ENCODE peak calls at places on chromosome 20, in nine cellular contexts. G, E, S, D, M, P, Z, J and L are unnamed samples.

GRCh38 chr20:5481872-5482271 is 165.1 kb upstream of the PROKR2 start:
- DNase-seq in G (no peak), E (no peak), S (no peak), D (no peak), M (no peak), P (no peak), Z (no peak), J (no peak), L (no peak)

GRCh38 chr20:51360451-51361230 is 181.9 kb downstream of the NFATC2 start:
- DNase-seq in G (no peak), E (no peak), S (no peak), D (no peak), M (no peak), P (no peak), Z (no peak), J (no peak), L (no peak)

GRCh38 chr20:57287007-57287810 is 20.8 kb upstream of the BMP7 start:
- DNase-seq in G (no peak), E (no peak), S (no peak), D (no peak), M (no peak), P (no peak), Z (no peak), J (no peak), L (no peak)

GRCh38 chr20:45962031-45962755 is 9.8 kb downstream of the ZNF335 start:
- DNase-seq in G (no peak), E (no peak), S (no peak), D (no peak), M (no peak), P (no peak), Z (no peak), J (no peak), L (no peak)

GRCh38 chr20:34948030-34948429 is 7.6 kb downstream of the GSS start:
- DNase-seq in G (no peak), E (no peak), S (no peak), D (no peak), M (no peak), P (no peak), Z (no peak), J (no peak), L (no peak)

GRCh38 chr20:50360218-50360672 is 149.9 kb upstream of the PTPN1 start:
- DNase-seq in G (no peak), E (no peak), S (no peak), D (no peak), M (no peak), P (no peak), Z (no peak), J (no peak), L (no peak)

GRCh38 chr20:11791316-11792228 is 126.1 kb upstream of the BTBD3 start:
- DNase-seq in G (no peak), E (no peak), S (no peak), D (no peak), M (no peak), P (no peak), Z (no peak), J (no peak), L (no peak)

GRCh38 chr20:3765171-3765887 is 2.2 kb downstream of the ADISSP start:
- DNase-seq in G (no peak), E (no peak), S (no peak), D (no peak), M (no peak), P (no peak), Z (no peak), J (no peak), L (no peak)

GRCh38 chr20:37524859-37525708 is 2.6 kb downstream of the BLCAP start:
- DNase-seq in G (no peak), E (no peak), S (no peak), D (no peak), M (no peak), P (no peak), Z (no peak), J (no peak), L (peak)

GRCh38 chr20:35273449-35274171 is 4.3 kb downstream of the MMP24OS start:
- DNase-seq in G (no peak), E (no peak), S (no peak), D (no peak), M (no peak), P (no peak), Z (no peak), J (peak), L (no peak)

GRCh38 chr20:32597714-32598113 is 12.6 kb upstream of the NOL4L start:
- DNase-seq in G (no peak), E (no peak), S (no peak), D (no peak), M (no peak), P (no peak), Z (no peak), J (no peak), L (no peak)

GRCh38 chr20:34269996-34270627 is 28.9 kb downstream of the ASIP start:
- DNase-seq in G (peak), E (no peak), S (no peak), D (no peak), M (no peak), P (no peak), Z (no peak), J (no peak), L (no peak)

GRCh38 chr20:32918296-32918695 is 59.6 kb downstream of the EFCAB8 start:
- DNase-seq in G (peak), E (no peak), S (no peak), D (no peak), M (no peak), P (no peak), Z (no peak), J (no peak), L (no peak)

GRCh38 chr20:47558699-47559098 is 57.0 kb downstream of the NCOA3 start:
- DNase-seq in G (no peak), E (no peak), S (no peak), D (no peak), M (no peak), P (no peak), Z (no peak), J (no peak), L (no peak)

GRCh38 chr20:8331740-8332412 is 199.8 kb downstream of the PLCB1 start:
- DNase-seq in G (no peak), E (no peak), S (no peak), D (peak), M (no peak), P (no peak), Z (no peak), J (no peak), L (no peak)

GRCh38 chr20:38108438-38109024 is 56.5 kb downstream of the TGM2 start:
- DNase-seq in G (no peak), E (no peak), S (no peak), D (no peak), M (no peak), P (no peak), Z (no peak), J (no peak), L (no peak)

GRCh38 chr20:62921119-62921687 is 5.1 kb downstream of the DIDO1 start:
- DNase-seq in G (peak), E (peak), S (peak), D (peak), M (peak), P (peak), Z (peak), J (no peak), L (peak)

GRCh38 chr20:58054744-58055373 is 173.6 kb downstream of the ANKRD60 start:
- DNase-seq in G (peak), E (no peak), S (no peak), D (no peak), M (no peak), P (no peak), Z (no peak), J (no peak), L (no peak)

GRCh38 chr20:9129756-9130155 is 60.9 kb downstream of the PLCB4 start:
- DNase-seq in G (no peak), E (no peak), S (no peak), D (no peak), M (no peak), P (no peak), Z (no peak), J (no peak), L (no peak)

GRCh38 chr20:44064501-44065400 is 122.2 kb downstream of the JPH2 start:
- DNase-seq in G (no peak), E (no peak), S (no peak), D (no peak), M (no peak), P (no peak), Z (no peak), J (no peak), L (no peak)

GRCh38 chr20:45049904-45050471 is 50.9 kb downstream of the KCNS1 start:
- DNase-seq in G (no peak), E (no peak), S (no peak), D (no peak), M (peak), P (no peak), Z (no peak), J (no peak), L (no peak)

GRCh38 chr20:56181593-56181992 is 66.9 kb upstream of the MC3R start:
- DNase-seq in G (no peak), E (no peak), S (no peak), D (no peak), M (no peak), P (no peak), Z (no peak), J (no peak), L (no peak)

GRCh38 chr20:50405915-50406609 is 104.1 kb upstream of the PTPN1 start:
- DNase-seq in G (no peak), E (no peak), S (no peak), D (no peak), M (no peak), P (no peak), Z (no peak), J (no peak), L (no peak)

GRCh38 chr20:51444472-51444871 is 98.0 kb downstream of the NFATC2 start:
- DNase-seq in G (no peak), E (no peak), S (no peak), D (no peak), M (no peak), P (no peak), Z (no peak), J (no peak), L (no peak)

GRCh38 chr20:48823960-48824497 is 3.8 kb downstream of the PREX1 start:
- DNase-seq in G (no peak), E (no peak), S (no peak), D (no peak), M (no peak), P (no peak), Z (no peak), J (no peak), L (peak)

GRCh38 chr20:49216991-49217578 is 2.1 kb upstream of the DDX27 start:
- DNase-seq in G (peak), E (peak), S (peak), D (peak), M (peak), P (peak), Z (peak), J (no peak), L (peak)

GRCh38 chr20:58990651-58991445 is 9.8 kb downstream of the NELFCD start:
- DNase-seq in G (no peak), E (no peak), S (no peak), D (no peak), M (no peak), P (no peak), Z (no peak), J (no peak), L (no peak)